ENCODE peak calls at places on chromosomes 1 and 21, in ten cellular contexts. I, B, S, G, D, J, U, H, V and W are unnamed samples.

GRCh38 chr1:63949965-63950364 is 176.1 kb downstream of the ROR1 start:
- DNase-seq in I (peak), B (no peak), S (no peak), G (no peak), D (no peak), J (no peak), U (no peak), H (peak), V (no peak), W (no peak)

GRCh38 chr1:36825226-36825625 is 209.1 kb downstream of the GRIK3 start:
- DNase-seq in I (no peak), B (no peak), S (no peak), G (no peak), D (no peak), J (no peak), U (no peak), H (no peak), V (no peak), W (no peak)

GRCh38 chr21:45581322-45581712 is 39.1 kb upstream of the SLC19A1 start:
- DNase-seq in I (no peak), B (no peak), S (no peak), G (no peak), D (no peak), J (no peak), U (no peak), H (no peak), V (no peak), W (no peak)

GRCh38 chr1:156860113-156860638 is 489 bp upstream of the NTRK1 start:
- DNase-seq in I (peak), B (peak), S (no peak), G (peak), D (peak), J (peak), U (peak), H (peak), V (peak), W (peak)

GRCh38 chr1:111628153-111628552 is 8.6 kb downstream of the RAP1A start:
- DNase-seq in I (no peak), B (no peak), S (no peak), G (no peak), D (no peak), J (no peak), U (no peak), H (no peak), V (no peak), W (no peak)

GRCh38 chr1:10799726-10800125 is 3.3 kb upstream of the CASZ1 start:
- DNase-seq in I (no peak), B (no peak), S (no peak), G (no peak), D (no peak), J (no peak), U (no peak), H (no peak), V (no peak), W (peak)

GRCh38 chr1:208803371-208803811 is 559.2 kb upstream of the PLXNA2 start:
- DNase-seq in I (no peak), B (no peak), S (no peak), G (no peak), D (no peak), J (no peak), U (peak), H (no peak), V (no peak), W (no peak)

GRCh38 chr1:11654571-11655262 is at the start of gene FBXO44:
- DNase-seq in I (peak), B (peak), S (no peak), G (peak), D (peak), J (peak), U (peak), H (peak), V (peak), W (peak)

GRCh38 chr1:198326915-198327314 is 170.1 kb downstream of the NEK7 start:
- DNase-seq in I (no peak), B (no peak), S (no peak), G (no peak), D (no peak), J (no peak), U (no peak), H (no peak), V (no peak), W (no peak)

GRCh38 chr21:39082656-39083376 is 100.4 kb downstream of the PSMG1 start:
- DNase-seq in I (peak), B (no peak), S (no peak), G (no peak), D (no peak), J (peak), U (peak), H (peak), V (peak), W (peak)

GRCh38 chr1:146036990-146037646 is 15.6 kb upstream of the HJV start:
- DNase-seq in I (peak), B (peak), S (peak), G (peak), D (peak), J (no peak), U (peak), H (peak), V (peak), W (peak)

GRCh38 chr1:107138767-107139445 is 1.9 kb upstream of the NTNG1 start:
- DNase-seq in I (no peak), B (no peak), S (peak), G (no peak), D (no peak), J (no peak), U (no peak), H (no peak), V (peak), W (no peak)

GRCh38 chr1:192936313-192937018 is 122.7 kb downstream of the UCHL5 start:
- DNase-seq in I (no peak), B (no peak), S (no peak), G (no peak), D (no peak), J (no peak), U (no peak), H (peak), V (no peak), W (no peak)

GRCh38 chr21:42746593-42747266 is 93.3 kb downstream of the PDE9A start:
- DNase-seq in I (peak), B (peak), S (no peak), G (peak), D (peak), J (no peak), U (no peak), H (no peak), V (no peak), W (no peak)

GRCh38 chr1:187037973-187038553 is 209.3 kb downstream of the PLA2G4A start:
- DNase-seq in I (no peak), B (no peak), S (no peak), G (no peak), D (no peak), J (no peak), U (no peak), H (no peak), V (no peak), W (no peak)

GRCh38 chr1:1623181-1623630 is 7.9 kb downstream of the MIB2 start:
- DNase-seq in I (peak), B (peak), S (no peak), G (no peak), D (peak), J (no peak), U (no peak), H (no peak), V (no peak), W (no peak)

GRCh38 chr1:180923024-180923841 is 10.5 kb downstream of the KIAA1614 start:
- DNase-seq in I (no peak), B (no peak), S (no peak), G (no peak), D (no peak), J (peak), U (no peak), H (peak), V (peak), W (peak)

GRCh38 chr1:208682664-208683013 is 438.5 kb upstream of the PLXNA2 start:
- DNase-seq in I (peak), B (no peak), S (no peak), G (no peak), D (no peak), J (no peak), U (no peak), H (no peak), V (no peak), W (no peak)

GRCh38 chr1:241639040-241639652 is 1.0 kb downstream of the CHML start:
- DNase-seq in I (no peak), B (no peak), S (no peak), G (no peak), D (no peak), J (no peak), U (no peak), H (peak), V (no peak), W (no peak)

GRCh38 chr1:199163277-199164069 is 524.6 kb downstream of the PTPRC start:
- DNase-seq in I (no peak), B (no peak), S (no peak), G (no peak), D (no peak), J (no peak), U (no peak), H (no peak), V (no peak), W (no peak)